ENCODE peak calls at places on chromosome 20, in four cellular contexts. D is CD8-positive, alpha-beta memory T cell; M is stimulated activated CD4-positive, alpha-beta T cell treated with anti-CD3 and anti-CD28 coated beads, Interleukin-4, amount 100 ng/mL, for 24 hours; L is astrocyte of the spinal cord. X is an unnamed sample.

GRCh38 chr20:62723351-62723750 is 14.7 kb downstream of the NTSR1 start:
- DNase-seq in D (no peak), M (no peak), L (peak), X (peak)

GRCh38 chr20:24819331-24819965 is 129.6 kb upstream of the CST7 start:
- DNase-seq in D (no peak), M (no peak), L (no peak), X (no peak)

GRCh38 chr20:14568225-14568624 is 230.8 kb upstream of the FLRT3 start:
- DNase-seq in D (no peak), M (no peak), L (no peak), X (no peak)

GRCh38 chr20:17024513-17025105 is 202.2 kb upstream of the PCSK2 start:
- DNase-seq in D (no peak), M (no peak), L (peak), X (no peak)

GRCh38 chr20:48364688-48365421 is 462.9 kb downstream of the PREX1 start:
- DNase-seq in D (no peak), M (no peak), L (no peak), X (no peak)

GRCh38 chr20:51447097-51447764 is 95.3 kb downstream of the NFATC2 start:
- DNase-seq in D (no peak), M (no peak), L (peak), X (no peak)

GRCh38 chr20:38180781-38181180 is 15.7 kb upstream of the TGM2 start:
- DNase-seq in D (no peak), M (no peak), L (no peak), X (no peak)

GRCh38 chr20:60137657-60138245 is 179.5 kb downstream of the CDH26 start:
- DNase-seq in D (no peak), M (peak), L (peak), X (no peak)

GRCh38 chr20:44395963-44396340 is 40.5 kb downstream of the HNF4A start:
- DNase-seq in D (no peak), M (no peak), L (no peak), X (no peak)

GRCh38 chr20:58179432-58180099 is 48.9 kb downstream of the ANKRD60 start:
- DNase-seq in D (peak), M (peak), L (peak), X (peak)

GRCh38 chr20:44413575-44414345 is 58.3 kb downstream of the HNF4A start:
- DNase-seq in D (no peak), M (no peak), L (no peak), X (no peak)

GRCh38 chr20:61730631-61731362 is 334.9 kb downstream of the TAF4 start:
- DNase-seq in D (no peak), M (no peak), L (no peak), X (no peak)

GRCh38 chr20:63751471-63752271 is 12.1 kb downstream of the SLC2A4RG start:
- DNase-seq in D (no peak), M (no peak), L (no peak), X (no peak)

GRCh38 chr20:54267510-54268003 is 59.7 kb downstream of the PFDN4 start:
- DNase-seq in D (no peak), M (no peak), L (peak), X (no peak)

X was measured in COR-L47.